ENCODE peak calls at places on chromosome 4, in ten cellular contexts. Y, I, W, G, M, R, V, T, F and B are unnamed samples. For H3K36me3, the result is how much of the 10 kb centered on the place peaks cover.

GRCh38 chr4:155530857-155531256 is 135.8 kb upstream of the GUCY1A1 start:
- DNase-seq in V (no peak), M (no peak), W (no peak), Y (no peak), R (no peak), T (no peak), I (no peak), G (no peak), F (no peak), B (no peak)

GRCh38 chr4:128135391-128135790 is 74.3 kb downstream of the LARP1B start:
- DNase-seq in V (no peak), R (no peak), Y (no peak), F (no peak), I (no peak), G (no peak), T (no peak), M (no peak), W (no peak), B (no peak)

GRCh38 chr4:8709729-8710360 is 117.3 kb downstream of the CPZ start:
- DNase-seq in R (peak), Y (peak), M (no peak), W (no peak), V (peak), I (peak), F (peak), T (no peak), G (no peak), B (no peak)

GRCh38 chr4:181443003-181443402 is 800.2 kb upstream of the TENM3 start:
- DNase-seq in M (no peak), F (no peak), W (no peak), R (no peak), I (no peak), Y (no peak), T (no peak), V (no peak), G (no peak), B (no peak)

GRCh38 chr4:23084559-23085248 is 392.0 kb downstream of the GBA3 start:
- DNase-seq in F (no peak), Y (no peak), T (no peak), W (no peak), G (no peak), R (no peak), I (no peak), M (no peak), V (no peak), B (no peak)

GRCh38 chr4:81722229-81722900 is 250.7 kb upstream of the RASGEF1B start:
- DNase-seq in M (no peak), I (no peak), R (no peak), T (no peak), F (no peak), V (no peak), G (peak), W (no peak), Y (peak), B (peak)

GRCh38 chr4:138348055-138348454 is 105.9 kb upstream of the SLC7A11 start:
- DNase-seq in Y (no peak), I (no peak), G (no peak), T (no peak), R (no peak), F (no peak), M (no peak), V (no peak), W (peak), B (no peak)

GRCh38 chr4:24924309-24924781 is 11.5 kb upstream of the CCDC149 start:
- DNase-seq in M (no peak), F (no peak), W (peak), R (no peak), G (no peak), Y (no peak), V (no peak), T (peak), I (no peak), B (no peak)

GRCh38 chr4:119041951-119042560 is 93.6 kb upstream of the MYOZ2 start:
- DNase-seq in T (peak), I (peak), W (peak), V (no peak), Y (no peak), F (no peak), R (no peak), M (peak), G (peak), B (peak)

GRCh38 chr4:16496501-16496900 is 270.2 kb upstream of the TAPT1 start:
- DNase-seq in I (no peak), V (no peak), G (no peak), M (no peak), R (no peak), W (peak), T (no peak), Y (no peak), F (no peak), B (no peak)

GRCh38 chr4:154807042-154807630 is 26.1 kb downstream of the RBM46 start:
- DNase-seq in W (peak), I (no peak), F (no peak), Y (no peak), M (no peak), G (no peak), R (no peak), T (no peak), V (no peak), B (no peak)

GRCh38 chr4:11424000-11424399 is 4.7 kb downstream of the HS3ST1 start:
- DNase-seq in W (peak), G (peak), V (no peak), I (peak), R (no peak), Y (no peak), M (no peak), T (no peak), F (peak), B (peak)

GRCh38 chr4:77308843-77309242 is 151.8 kb downstream of the CCNG2 start:
- DNase-seq in W (peak), M (no peak), I (no peak), G (peak), T (peak), Y (no peak), R (no peak), F (no peak), V (no peak), B (peak)

GRCh38 chr4:78517050-78517652 is 34.4 kb upstream of the ANXA3 start:
- DNase-seq in M (no peak), T (peak), W (peak), F (no peak), R (no peak), V (no peak), I (no peak), G (peak), Y (no peak), B (no peak)

GRCh38 chr4:2141022-2141761 is 82.1 kb downstream of the NAT8L start:
- DNase-seq in I (no peak), M (no peak), W (no peak), Y (no peak), T (no peak), G (no peak), R (no peak), F (no peak), V (no peak), B (no peak)

GRCh38 chr4:86506591-86506990 is 87.5 kb upstream of the PTPN13 start:
- DNase-seq in Y (no peak), R (no peak), T (no peak), M (no peak), W (no peak), F (no peak), I (no peak), V (no peak), G (peak), B (no peak)

GRCh38 chr4:177119021-177119461 is 190.6 kb upstream of the NEIL3 start:
- DNase-seq in Y (no peak), V (no peak), R (no peak), W (peak), M (no peak), T (no peak), G (no peak), F (no peak), I (no peak), B (no peak)

GRCh38 chr4:139560396-139561084 is 4.5 kb upstream of the SETD7 start:
- DNase-seq in W (no peak), G (no peak), V (no peak), M (no peak), Y (no peak), F (no peak), R (no peak), I (peak), T (peak), B (no peak)

GRCh38 chr4:112318239-112319142 is 21.3 kb downstream of the ALPK1 start:
- DNase-seq in T (no peak), F (no peak), G (no peak), Y (no peak), R (no peak), V (no peak), I (no peak), W (no peak), M (no peak), B (no peak)

GRCh38 chr4:142528433-142528832 is 317.7 kb downstream of the INPP4B start:
- DNase-seq in I (no peak), M (no peak), T (no peak), G (no peak), V (no peak), R (no peak), W (no peak), Y (no peak), F (no peak), B (no peak)

GRCh38 chr4:87574996-87575395 is 33.3 kb upstream of the DSPP start:
- DNase-seq in M (no peak), R (no peak), W (no peak), I (no peak), G (no peak), V (no peak), F (no peak), Y (no peak), T (no peak), B (no peak)

GRCh38 chr4:153479118-153479517 is 13.0 kb downstream of the TMEM131L start:
- DNase-seq in G (no peak), V (no peak), F (no peak), R (no peak), W (no peak), M (no peak), T (no peak), I (no peak), Y (no peak), B (no peak)

GRCh38 chr4:126738527-126738923 is 894.2 kb upstream of the INTU start:
- DNase-seq in G (no peak), T (no peak), Y (no peak), F (no peak), V (no peak), M (no peak), W (no peak), R (no peak), I (no peak), B (no peak)

GRCh38 chr4:126742048-126742447 is 890.7 kb upstream of the INTU start:
- DNase-seq in Y (no peak), I (no peak), W (no peak), T (no peak), G (no peak), R (no peak), M (no peak), V (no peak), F (no peak), B (no peak)

GRCh38 chr4:126742885-126743284 is 889.9 kb upstream of the INTU start:
- DNase-seq in G (no peak), R (no peak), V (no peak), Y (no peak), T (no peak), I (no peak), F (no peak), W (no peak), M (no peak), B (no peak)

GRCh38 chr4:126738926-126739325 is 893.8 kb upstream of the INTU start:
- DNase-seq in R (no peak), F (no peak), T (no peak), V (no peak), W (peak), Y (no peak), G (no peak), M (no peak), I (no peak), B (no peak)

GRCh38 chr4:126740687-126741086 is 892.1 kb upstream of the INTU start:
- DNase-seq in W (no peak), V (no peak), G (no peak), F (no peak), I (no peak), M (no peak), Y (no peak), T (no peak), R (no peak), B (no peak)
- H3K36me3 ChIP-seq in W (under half), V (under half), G (under half), F (under half), I (under half), M (under half), Y (under half), T (under half), R (under half), B (under half)

GRCh38 chr4:52249583-52249982 is 198.5 kb downstream of the SPATA18 start:
- DNase-seq in V (no peak), M (no peak), T (no peak), I (no peak), W (no peak), Y (no peak), G (no peak), F (no peak), R (no peak), B (no peak)
- H3K36me3 ChIP-seq in V (under half), M (under half), T (under half), I (under half), W (under half), Y (under half), G (under half), F (under half), R (under half), B (under half)

GRCh38 chr4:15161439-15161838 is 159.2 kb downstream of the CPEB2 start:
- DNase-seq in W (no peak), R (no peak), Y (no peak), T (no peak), I (no peak), M (no peak), V (no peak), G (no peak), F (no peak), B (no peak)

GRCh38 chr4:15162465-15163283 is 160.4 kb downstream of the CPEB2 start:
- DNase-seq in I (no peak), F (no peak), G (peak), V (no peak), T (no peak), M (no peak), R (no peak), Y (no peak), W (peak), B (no peak)

GRCh38 chr4:15158410-15159091 is 156.3 kb downstream of the CPEB2 start:
- DNase-seq in M (no peak), G (no peak), V (no peak), I (no peak), Y (no peak), T (no peak), F (no peak), W (no peak), R (no peak), B (no peak)

GRCh38 chr4:15162046-15162445 is 159.8 kb downstream of the CPEB2 start:
- DNase-seq in W (no peak), I (no peak), F (no peak), Y (no peak), R (no peak), T (no peak), M (no peak), V (no peak), G (no peak), B (no peak)

GRCh38 chr4:15159477-15160019 is 157.3 kb downstream of the CPEB2 start:
- DNase-seq in G (no peak), W (no peak), T (no peak), Y (no peak), I (no peak), V (no peak), F (no peak), R (no peak), M (no peak), B (no peak)
- H3K36me3 ChIP-seq in G (under half), W (under half), T (under half), Y (under half), I (under half), V (under half), F (under half), R (under half), M (under half), B (under half)

DNA sequence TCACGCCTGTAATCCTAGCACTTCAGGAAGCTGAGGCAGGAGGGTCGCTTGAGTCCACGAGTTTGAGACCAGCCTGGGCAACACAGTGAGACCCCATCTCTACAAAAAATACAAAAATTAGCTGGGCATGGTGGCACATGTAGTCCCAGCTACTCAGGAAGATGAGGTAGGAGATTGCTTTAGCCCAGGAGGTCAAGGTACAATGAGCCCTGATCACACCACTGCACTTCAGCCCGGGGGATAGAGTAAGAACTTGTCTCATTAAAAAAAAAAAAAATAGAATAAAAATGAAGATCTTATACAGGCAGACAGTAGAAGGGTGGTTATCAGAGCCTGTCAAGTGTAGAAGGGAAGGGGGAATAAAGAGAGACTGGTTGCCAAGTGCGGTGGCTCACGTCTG is 116.9 kb downstream of the PDS5A start:
- DNase-seq in I (no peak), T (no peak), F (no peak), R (no peak), G (no peak), W (no peak), V (no peak), M (no peak), Y (no peak), B (no peak)
- H3K36me3 ChIP-seq in I (under half), T (under half), F (half or more), R (under half), G (under half), W (under half), V (half or more), M (under half), Y (half or more), B (under half)

GRCh38 chr4:173318648-173319211 is 15.4 kb downstream of the HMGB2 start:
- DNase-seq in R (no peak), V (no peak), Y (no peak), F (no peak), G (peak), W (peak), I (no peak), M (no peak), T (no peak), B (no peak)

GRCh38 chr4:173316060-173316459 is 18.1 kb downstream of the HMGB2 start:
- DNase-seq in I (no peak), M (no peak), G (no peak), R (no peak), W (no peak), Y (no peak), F (no peak), T (no peak), V (no peak), B (no peak)

GRCh38 chr4:173319696-173320095 is 14.5 kb downstream of the HMGB2 start:
- DNase-seq in G (no peak), F (no peak), M (no peak), V (no peak), T (no peak), I (no peak), Y (no peak), W (peak), R (no peak), B (no peak)

GRCh38 chr4:173314715-173315114 is 19.4 kb downstream of the HMGB2 start:
- DNase-seq in M (no peak), T (no peak), W (no peak), V (no peak), G (no peak), I (no peak), F (no peak), R (no peak), Y (no peak), B (no peak)

GRCh38 chr4:173317003-173317402 is 17.2 kb downstream of the HMGB2 start:
- DNase-seq in G (peak), R (no peak), T (no peak), I (no peak), V (no peak), Y (no peak), F (no peak), M (no peak), W (no peak), B (peak)
- H3K36me3 ChIP-seq in G (under half), R (under half), T (under half), I (under half), V (under half), Y (under half), F (under half), M (under half), W (under half), B (under half)

GRCh38 chr4:3516836-3517730 is 15.1 kb downstream of the LRPAP1 start:
- DNase-seq in M (no peak), Y (no peak), V (peak), W (no peak), G (no peak), I (no peak), T (no peak), F (peak), R (no peak), B (no peak)

GRCh38 chr4:3517731-3518510 is 14.3 kb downstream of the LRPAP1 start:
- DNase-seq in T (no peak), G (no peak), V (peak), R (no peak), I (no peak), M (no peak), Y (no peak), F (peak), W (no peak), B (no peak)

GRCh38 chr4:3518941-3519340 is 13.3 kb downstream of the LRPAP1 start:
- DNase-seq in W (no peak), M (no peak), T (no peak), R (no peak), G (no peak), F (peak), V (no peak), Y (no peak), I (no peak), B (no peak)

GRCh38 chr4:3519468-3520264 is 12.6 kb downstream of the LRPAP1 start:
- DNase-seq in M (no peak), F (no peak), I (no peak), T (no peak), Y (no peak), R (no peak), V (no peak), G (no peak), W (no peak), B (no peak)

DNA sequence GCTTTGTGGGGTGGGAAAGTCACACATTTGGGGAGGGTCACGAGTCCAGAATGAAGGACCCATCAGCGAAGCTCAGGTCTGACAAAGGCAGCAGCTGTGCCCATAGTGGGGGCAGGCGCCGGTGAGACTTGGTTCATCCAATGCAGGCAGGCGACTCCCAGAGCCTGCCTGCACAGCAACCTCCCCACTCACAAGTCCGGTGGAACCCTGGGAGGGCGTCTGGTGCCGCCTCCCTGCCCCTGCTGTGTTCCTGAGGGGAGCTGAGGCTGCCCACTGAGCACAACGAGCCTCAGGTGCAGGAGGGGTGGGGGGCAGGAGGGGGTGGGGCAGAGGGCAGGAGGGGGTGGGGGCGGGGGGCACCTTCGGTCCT is 13.7 kb downstream of the LRPAP1 start:
- DNase-seq in V (peak), T (no peak), I (no peak), R (no peak), Y (no peak), W (no peak), G (no peak), F (peak), M (no peak), B (no peak)
- H3K36me3 ChIP-seq in V (half or more), T (half or more), I (under half), R (under half), Y (half or more), W (half or more), G (under half), F (half or more), M (under half), B (under half)

DNA sequence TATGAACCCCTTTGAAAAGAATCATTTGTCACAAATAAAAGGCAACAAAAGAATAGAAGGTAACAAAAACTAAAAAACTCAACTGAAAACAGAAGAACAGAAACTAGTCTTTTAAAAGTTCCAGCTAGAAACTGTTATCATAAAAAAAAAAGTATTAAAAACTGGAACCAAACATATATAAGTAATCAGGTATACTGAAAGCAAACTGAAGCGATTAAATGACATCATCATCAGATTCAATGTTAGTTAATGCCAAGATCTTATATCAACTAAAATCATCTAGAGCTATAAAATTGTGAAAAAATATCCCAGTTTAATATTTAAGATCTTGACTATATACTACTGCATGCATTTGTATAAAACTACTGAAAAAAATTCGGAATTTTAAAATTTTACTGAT is 36.0 kb downstream of the CENPE start:
- DNase-seq in F (no peak), G (no peak), Y (no peak), V (no peak), I (no peak), W (no peak), M (no peak), R (no peak), T (no peak), B (no peak)
- H3K36me3 ChIP-seq in F (under half), G (under half), Y (under half), V (under half), I (under half), W (under half), M (under half), R (under half), T (under half), B (under half)

GRCh38 chr4:169131556-169132208 is 121.6 kb upstream of the CBR4 start:
- DNase-seq in R (no peak), T (no peak), F (no peak), V (no peak), Y (no peak), G (no peak), I (no peak), M (no peak), W (no peak), B (no peak)
- H3K36me3 ChIP-seq in R (under half), T (under half), F (half or more), V (under half), Y (half or more), G (under half), I (under half), M (under half), W (under half), B (under half)

DNA sequence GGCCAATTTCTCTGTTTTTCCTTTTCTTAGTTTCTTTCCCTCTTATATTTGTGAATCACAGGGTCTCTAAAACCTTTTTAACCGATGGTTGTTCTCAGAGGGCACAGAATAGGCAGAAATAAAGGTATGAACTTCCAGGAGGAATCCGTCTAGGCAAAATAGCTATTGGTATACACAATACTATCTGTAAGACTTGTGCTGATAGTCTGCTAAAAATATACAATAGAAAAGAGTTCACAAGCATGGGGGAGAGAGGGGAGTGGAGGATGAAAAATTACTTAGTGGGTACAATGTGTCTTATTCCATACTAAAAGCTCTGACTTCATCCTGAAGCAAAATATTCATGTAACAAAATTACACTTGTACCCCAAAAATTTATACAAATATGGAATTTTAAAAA is 30.2 kb downstream of the ANTXR2 start:
- DNase-seq in T (no peak), W (no peak), F (no peak), G (no peak), Y (no peak), M (no peak), I (no peak), V (no peak), R (no peak), B (no peak)
- H3K36me3 ChIP-seq in T (under half), W (under half), F (under half), G (under half), Y (under half), M (under half), I (under half), V (under half), R (under half), B (under half)